ENCODE peak calls at places on chromosomes 12 and 14, in eight cellular contexts. Q is neuronal stem cell; D is gastrocnemius medialis; O is thyroid gland; T is H1; W is thoracic aorta; U is CD4-positive, alpha-beta memory T cell; N is H9. Y is an unnamed sample.

GRCh38 chr14:40629144-40629543 is 977.5 kb upstream of the LRFN5 start:
- DNase-seq in Q (no peak), D (no peak), O (no peak), T (no peak), W (no peak), U (no peak), N (no peak), Y (no peak)

GRCh38 chr12:111807232-111807631 is 34.8 kb upstream of the MAPKAPK5 start:
- DNase-seq in Q (no peak), D (no peak), O (no peak), T (no peak), W (no peak), U (no peak), N (no peak), Y (no peak)

GRCh38 chr12:51218607-51219161 is 822 bp upstream of the POU6F1 start:
- DNase-seq in Q (no peak), D (no peak), O (no peak), T (no peak), W (no peak), U (no peak), N (peak; percentile 64), Y (no peak)

GRCh38 chr14:85461432-85462133 is 68.4 kb upstream of the FLRT2 start:
- DNase-seq in Q (no peak), D (no peak), O (no peak), T (no peak), W (no peak), U (no peak), N (no peak), Y (no peak)

GRCh38 chr12:86710110-86710509 is 453.9 kb upstream of the MGAT4C start:
- DNase-seq in Q (no peak), D (no peak), O (no peak), T (no peak), W (no peak), U (no peak), N (no peak), Y (no peak)

GRCh38 chr12:28974166-28974565 is 174.9 kb upstream of the FAR2 start:
- DNase-seq in Q (no peak), D (no peak), O (no peak), T (no peak), W (no peak), U (no peak), N (no peak), Y (no peak)

GRCh38 chr12:68481181-68481941 is 129.3 kb upstream of the RAP1B start:
- DNase-seq in Q (no peak), D (no peak), O (no peak), T (no peak), W (no peak), U (peak; percentile 27), N (no peak), Y (no peak)

GRCh38 chr12:1773937-1774655 is 46.3 kb upstream of the LRTM2 start:
- DNase-seq in Q (no peak), D (peak; percentile 75), O (no peak), T (no peak), W (no peak), U (no peak), N (no peak), Y (no peak)

GRCh38 chr14:61475316-61475715 is 153.9 kb downstream of the PRKCH start:
- DNase-seq in Q (peak; percentile 37), D (no peak), O (no peak), T (no peak), W (no peak), U (peak; percentile 40), N (no peak), Y (no peak)

GRCh38 chr12:117060236-117060926 is 38.8 kb downstream of the TESC start:
- DNase-seq in Q (no peak), D (no peak), O (no peak), T (no peak), W (no peak), U (no peak), N (peak; percentile 57), Y (no peak)

GRCh38 chr14:77186911-77187648 is 5.5 kb downstream of the TMEM63C start:
- DNase-seq in Q (peak; percentile 27), D (no peak), O (peak; percentile 85), T (no peak), W (no peak), U (no peak), N (no peak), Y (no peak)

GRCh38 chr14:103629503-103630121 is 601 bp downstream of the KLC1 start:
- DNase-seq in Q (peak; percentile 58), D (no peak), O (peak; percentile 55), T (no peak), W (no peak), U (peak; percentile 37), N (peak; percentile 51), Y (peak; percentile 39)

GRCh38 chr14:92902726-92903125 is 20.2 kb upstream of the CHGA start:
- DNase-seq in Q (no peak), D (no peak), O (no peak), T (no peak), W (no peak), U (no peak), N (peak; percentile 57), Y (no peak)

GRCh38 chr12:55707841-55708694 is at the start of gene ITGA7:
- DNase-seq in Q (peak; percentile 92), D (peak; percentile 64), O (peak; percentile 69), T (peak; percentile 83), W (no peak), U (peak; percentile 27), N (peak; percentile 99), Y (peak; percentile 78)

GRCh38 chr12:2248087-2248900 is 195.5 kb downstream of the CACNA1C start:
- DNase-seq in Q (no peak), D (no peak), O (no peak), T (no peak), W (no peak), U (no peak), N (no peak), Y (no peak)

GRCh38 chr12:89073027-89073398 is 279.3 kb downstream of the DUSP6 start:
- DNase-seq in Q (no peak), D (no peak), O (no peak), T (no peak), W (no peak), U (no peak), N (no peak), Y (no peak)

GRCh38 chr12:102757154-102757873 is 159.7 kb downstream of the PAH start:
- DNase-seq in Q (no peak), D (no peak), O (peak; percentile 18), T (no peak), W (no peak), U (no peak), N (no peak), Y (no peak)

GRCh38 chr12:123571343-123571813 is 13.0 kb upstream of the TMED2 start:
- DNase-seq in Q (no peak), D (peak; percentile 19), O (peak; percentile 67), T (no peak), W (no peak), U (no peak), N (peak; percentile 72), Y (no peak)

GRCh38 chr14:68506021-68506644 is 286.7 kb downstream of the ZFP36L1 start:
- DNase-seq in Q (no peak), D (no peak), O (peak; percentile 50), T (no peak), W (no peak), U (no peak), N (no peak), Y (no peak)

GRCh38 chr14:22748691-22749090 is 17.8 kb upstream of the OXA1L start:
- DNase-seq in Q (no peak), D (no peak), O (no peak), T (no peak), W (no peak), U (no peak), N (no peak), Y (no peak)

GRCh38 chr14:101408077-101408831 is 153.0 kb upstream of the DIO3 start:
- DNase-seq in Q (no peak), D (peak; percentile 11), O (no peak), T (no peak), W (no peak), U (no peak), N (no peak), Y (no peak)

DNA sequence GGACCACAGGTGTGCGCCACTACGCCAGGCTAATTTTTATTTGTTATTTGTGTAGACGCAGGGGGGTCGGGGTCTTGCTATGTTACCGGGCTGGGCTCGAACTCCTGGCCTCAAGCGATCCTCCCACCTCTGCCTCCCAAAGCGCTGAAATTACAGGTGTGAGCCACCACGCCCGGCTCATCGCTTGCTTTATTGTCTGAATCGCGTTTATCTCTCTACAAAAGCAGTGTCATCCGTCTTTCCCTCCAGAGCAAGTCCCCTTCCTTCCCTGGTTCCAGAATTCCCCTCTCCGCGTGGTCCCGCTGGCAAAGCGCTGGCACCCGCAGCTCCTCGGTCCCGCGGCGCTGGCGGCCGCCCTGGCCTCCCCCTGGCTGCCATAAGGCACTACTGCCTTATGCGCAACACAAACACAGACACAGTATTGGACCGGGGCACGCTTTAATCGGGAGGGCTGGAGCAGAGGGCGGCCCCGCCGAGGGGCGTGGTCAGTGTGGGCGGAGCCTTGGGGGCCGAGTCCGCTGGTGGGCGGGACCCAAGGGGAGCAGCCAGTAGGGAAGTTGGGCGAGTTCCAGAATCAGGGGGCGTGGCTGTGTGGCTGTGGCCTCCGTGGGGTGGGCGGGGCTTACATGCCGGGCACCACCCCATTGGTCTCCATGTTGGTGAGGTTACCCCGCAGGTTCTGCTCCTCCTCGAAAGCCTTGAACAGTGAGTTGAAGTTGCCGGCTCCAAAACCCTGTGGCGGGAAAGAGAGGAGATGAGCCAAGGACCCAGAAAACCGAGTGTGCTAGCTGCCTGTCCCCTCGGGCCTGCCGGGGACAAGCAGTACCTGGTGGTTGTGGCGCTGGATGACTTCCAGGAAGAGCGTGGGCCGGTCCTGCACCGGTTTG is 19.3 kb downstream of the HPD start:
- DNase-seq in Q (peak; percentile 97), D (peak; percentile 98), O (peak; percentile 100), T (peak; percentile 96), W (peak; percentile 100), U (peak; percentile 99), N (peak; percentile 100), Y (peak; percentile 100)
- H3K27ac ChIP-seq in Q (peak overlapping the region; percentile 37), D (peak overlapping the region; percentile 82), O (no peak overlapping the region), T (peak overlapping the region; percentile 75), W (peak overlapping the region; percentile 69), U (peak overlapping the region; percentile 46), N (no peak overlapping the region), Y (peak overlapping the region; percentile 58)

DNA sequence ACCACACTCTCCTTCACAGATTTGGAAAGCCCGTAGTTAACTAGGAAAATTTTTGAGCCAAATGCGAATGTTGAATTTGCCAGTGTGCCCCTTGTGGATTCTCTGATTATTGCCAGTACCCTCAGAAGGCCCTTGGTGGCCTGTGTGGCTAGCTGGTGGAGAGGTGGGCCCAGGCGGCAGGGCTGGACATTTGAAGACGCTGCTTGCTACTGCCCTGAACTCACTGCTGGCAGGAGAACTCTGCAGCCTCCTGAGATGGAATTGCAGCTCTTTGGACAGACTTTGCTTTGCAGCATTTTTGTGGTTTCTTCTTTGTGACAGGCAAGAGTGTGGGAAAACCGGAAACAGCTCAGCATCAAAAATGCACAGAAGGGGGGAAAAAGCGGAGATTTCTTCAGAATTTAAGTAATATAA is 97.6 kb downstream of the TGFB3 start:
- DNase-seq in Q (no peak), D (no peak), O (no peak), T (no peak), W (no peak), U (no peak), N (no peak), Y (no peak)
- H3K27ac ChIP-seq in Q (no peak overlapping the region), D (no peak overlapping the region), O (no peak overlapping the region), T (no peak overlapping the region), W (no peak overlapping the region), U (no peak overlapping the region), N (no peak overlapping the region), Y (no peak overlapping the region)

GRCh38 chr12:121776190-121777098 is 17.0 kb downstream of the RHOF start:
- DNase-seq in Q (peak; percentile 69), D (no peak), O (peak; percentile 86), T (no peak), W (no peak), U (peak; percentile 82), N (peak; percentile 85), Y (peak; percentile 86)
- H3K27ac ChIP-seq in Q (no peak overlapping the region), D (no peak overlapping the region), O (peak overlapping the region; percentile 98), T (peak overlapping the region; percentile 45), W (no peak overlapping the region), U (peak overlapping the region; percentile 39), N (no peak overlapping the region), Y (peak overlapping the region; percentile 72)

GRCh38 chr12:124752437-124753229 is 111.0 kb downstream of the SCARB1 start:
- DNase-seq in Q (no peak), D (peak; percentile 55), O (peak; percentile 91), T (no peak), W (no peak), U (no peak), N (no peak), Y (no peak)
- H3K27ac ChIP-seq in Q (no peak overlapping the region), D (peak overlapping the region; percentile 89), O (peak overlapping the region; percentile 86), T (no peak overlapping the region), W (no peak overlapping the region), U (no peak overlapping the region), N (no peak overlapping the region), Y (no peak overlapping the region)

Y was measured in naive thymus-derived CD4-positive, alpha-beta T cell.